ENCODE peak calls at places on chromosomes 6 and 20, in ten cellular contexts. U, S, K, C, V, A, O, T, G and X are unnamed samples.

GRCh38 chr20:36339646-36340592 is 33.8 kb downstream of the DLGAP4 start:
- DNase-seq in U (no peak), K (no peak), O (no peak), S (no peak), C (no peak), A (no peak), T (peak; percentile 57), V (no peak), G (no peak), X (no peak)

GRCh38 chr6:39204646-39205244 is 24.5 kb downstream of the KCNK5 start:
- DNase-seq in O (no peak), U (no peak), A (peak; percentile 57), S (no peak), G (no peak), C (no peak), K (no peak), T (peak; percentile 85), V (no peak), X (no peak)

GRCh38 chr6:154169193-154169847 is 130.3 kb downstream of the OPRM1 start:
- DNase-seq in S (no peak), U (no peak), A (no peak), C (no peak), K (no peak), G (peak; percentile 5), T (no peak), V (no peak), O (peak; percentile 29), X (no peak)

GRCh38 chr20:43821795-43822194 is 92.9 kb upstream of the TOX2 start:
- DNase-seq in U (no peak), A (no peak), O (peak; percentile 25), C (no peak), G (no peak), T (no peak), S (no peak), V (no peak), K (no peak), X (no peak)

GRCh38 chr6:1264619-1265445 is 47.1 kb upstream of the FOXQ1 start:
- DNase-seq in O (no peak), T (no peak), A (no peak), C (no peak), S (no peak), G (no peak), V (no peak), K (no peak), U (no peak), X (no peak)

GRCh38 chr6:132698608-132699007 is 15.2 kb downstream of the VNN1 start:
- DNase-seq in U (no peak), O (no peak), V (peak; percentile 21), G (no peak), C (no peak), T (no peak), K (no peak), A (no peak), S (no peak), X (no peak)

GRCh38 chr6:25130518-25130917 is 148.7 kb upstream of the CARMIL1 start:
- DNase-seq in U (no peak), V (no peak), T (no peak), S (no peak), K (no peak), G (no peak), C (peak; percentile 36), O (no peak), A (no peak), X (no peak)

GRCh38 chr6:98769546-98769945 is 64.8 kb upstream of the POU3F2 start:
- DNase-seq in O (peak; percentile 20), K (no peak), U (peak; percentile 27), V (peak; percentile 67), G (peak; percentile 40), S (peak; percentile 40), A (peak; percentile 76), C (no peak), T (peak; percentile 46), X (no peak)

GRCh38 chr6:36546958-36547645 is at the start of gene STK38:
- DNase-seq in S (peak; percentile 65), U (peak; percentile 94), V (peak; percentile 87), A (peak; percentile 94), O (peak; percentile 81), T (peak; percentile 94), C (peak; percentile 86), K (peak; percentile 71), G (peak; percentile 65), X (peak; percentile 73)

GRCh38 chr6:149336529-149336928 is 19.0 kb downstream of the TAB2 start:
- DNase-seq in S (no peak), O (peak; percentile 70), C (no peak), K (no peak), V (no peak), G (no peak), U (no peak), T (no peak), A (no peak), X (peak; percentile 18)

GRCh38 chr20:57395111-57395959 is 4.1 kb downstream of the RBM38 start:
- DNase-seq in U (no peak), S (no peak), K (no peak), V (peak; percentile 11), A (peak; percentile 40), T (peak; percentile 66), G (peak; percentile 80), C (peak; percentile 50), O (peak; percentile 74), X (no peak)

GRCh38 chr20:52953020-52953419 is 19.1 kb upstream of the TSHZ2 start:
- DNase-seq in G (peak; percentile 60), O (peak; percentile 50), A (no peak), T (no peak), K (no peak), U (no peak), V (no peak), C (peak; percentile 63), S (no peak), X (no peak)

GRCh38 chr6:51788121-51788520 is 299.3 kb downstream of the PKHD1 start:
- DNase-seq in T (no peak), V (no peak), C (no peak), U (no peak), S (no peak), K (no peak), G (no peak), A (no peak), O (no peak), X (no peak)
- H3K4me2 ChIP-seq in T (no peak overlapping the region), V (no peak overlapping the region), C (no peak overlapping the region), U (no peak overlapping the region), S (no peak overlapping the region), K (no peak overlapping the region), G (no peak overlapping the region), A (no peak overlapping the region), O (no peak overlapping the region), X (no peak overlapping the region)

GRCh38 chr20:13101276-13101675 is 92.5 kb downstream of the SPTLC3 start:
- DNase-seq in C (no peak), G (peak; percentile 31), V (no peak), A (no peak), U (no peak), K (no peak), O (no peak), S (no peak), T (no peak), X (no peak)

GRCh38 chr20:13101701-13102100 is 92.9 kb downstream of the SPTLC3 start:
- DNase-seq in G (peak; percentile 45), C (peak; percentile 47), V (no peak), U (no peak), K (no peak), A (no peak), S (no peak), O (no peak), T (no peak), X (no peak)

GRCh38 chr20:13102237-13102636 is 93.5 kb downstream of the SPTLC3 start:
- DNase-seq in K (no peak), U (no peak), A (no peak), O (no peak), T (no peak), V (no peak), S (no peak), C (no peak), G (peak; percentile 44), X (no peak)

GRCh38 chr20:13099676-13100075 is 90.9 kb downstream of the SPTLC3 start:
- DNase-seq in C (no peak), O (peak; percentile 87), U (no peak), A (no peak), V (no peak), G (no peak), S (no peak), T (no peak), K (no peak), X (peak; percentile 75)

DNA sequence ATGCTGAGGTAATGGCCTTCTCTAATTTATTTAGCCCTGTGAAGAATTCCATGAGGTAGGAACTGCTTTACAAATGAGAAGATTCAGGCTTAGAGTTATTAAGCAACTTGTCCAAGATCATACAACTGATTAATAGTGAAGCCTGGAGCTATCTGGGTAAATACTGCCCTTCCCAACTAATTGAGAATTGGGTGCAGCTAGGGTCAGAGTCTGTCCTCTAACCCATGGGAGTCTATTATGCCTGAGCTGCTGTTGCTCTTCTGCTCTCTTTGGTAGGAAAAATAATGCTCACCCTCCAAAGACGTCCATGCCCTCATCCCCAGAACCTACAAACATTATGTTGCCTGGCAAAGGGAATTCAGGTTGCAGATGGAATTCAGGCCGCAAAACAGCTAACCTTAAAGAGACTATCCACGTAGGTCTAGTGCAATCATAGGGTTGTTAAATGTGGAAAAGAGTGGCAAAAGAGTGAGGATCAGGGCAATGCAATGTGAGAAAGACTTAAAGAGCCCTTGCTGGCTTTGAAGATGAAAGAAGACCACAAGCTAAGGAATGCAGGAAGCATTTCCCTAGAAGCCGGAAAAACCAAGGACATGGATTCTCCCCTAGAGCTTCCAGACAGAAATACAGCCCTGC is 90.1 kb downstream of the SPTLC3 start:
- DNase-seq in V (no peak), S (no peak), T (no peak), U (no peak), A (no peak), O (no peak), G (no peak), C (no peak), K (no peak), X (no peak)
- H3K4me2 ChIP-seq in V (no peak overlapping the region), S (no peak overlapping the region), T (no peak overlapping the region), U (no peak overlapping the region), A (no peak overlapping the region), O (peak overlapping the region; percentile 22), G (no peak overlapping the region), C (no peak overlapping the region), K (no peak overlapping the region), X (no peak overlapping the region)

GRCh38 chr20:32789896-32790750 is 27.9 kb downstream of the DNMT3B start:
- DNase-seq in C (peak; percentile 77), S (no peak), A (peak; percentile 79), V (peak; percentile 60), G (peak; percentile 32), T (peak; percentile 86), K (peak; percentile 13), U (peak; percentile 75), O (peak; percentile 50), X (peak; percentile 67)
- H3K4me2 ChIP-seq in C (no peak overlapping the region), S (no peak overlapping the region), A (no peak overlapping the region), V (no peak overlapping the region), G (no peak overlapping the region), T (no peak overlapping the region), K (no peak overlapping the region), U (no peak overlapping the region), O (no peak overlapping the region), X (no peak overlapping the region)

DNA sequence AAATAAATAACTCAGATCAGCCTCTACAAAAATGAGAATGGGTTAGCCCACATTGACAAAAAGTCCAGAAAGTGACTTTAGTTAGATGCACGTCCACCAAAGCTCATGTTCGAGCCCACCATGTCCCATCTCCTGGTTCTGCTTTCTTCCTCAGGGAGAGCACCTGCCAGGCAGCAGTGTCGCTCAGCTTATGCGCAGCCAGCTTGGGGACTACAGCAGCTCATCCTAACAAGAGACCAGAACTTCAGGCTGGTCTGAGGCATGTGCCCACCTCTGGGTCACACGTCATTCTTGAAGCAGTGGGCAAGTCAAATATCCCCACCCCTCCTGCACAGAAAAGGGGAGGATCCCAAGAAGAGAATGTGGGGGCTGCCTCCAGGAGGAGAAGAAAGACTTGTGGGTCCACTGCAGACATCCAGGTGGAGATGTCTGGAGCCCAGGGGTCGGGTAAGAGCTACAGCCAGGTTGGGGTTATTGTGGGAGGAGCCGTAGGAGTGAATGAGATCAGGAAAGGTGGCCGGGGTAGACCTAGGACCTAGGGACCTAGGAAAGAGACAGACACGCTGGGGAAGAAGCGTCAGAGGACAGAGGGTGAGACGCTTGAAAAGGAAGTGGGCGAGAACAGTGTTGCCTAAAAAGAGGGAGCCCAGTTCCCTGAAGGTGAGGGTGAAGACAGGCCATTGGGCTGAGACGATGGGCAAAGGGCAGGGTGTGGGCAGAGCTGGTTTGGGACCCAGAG is 52.5 kb downstream of the SSR1 start:
- DNase-seq in U (no peak), A (peak; percentile 18), V (no peak), K (no peak), G (no peak), S (no peak), O (no peak), T (no peak), C (no peak), X (no peak)
- H3K4me2 ChIP-seq in U (peak overlapping the region; percentile 48), A (peak overlapping the region; percentile 59), V (peak overlapping the region; percentile 82), K (peak overlapping the region; percentile 82), G (peak overlapping the region; percentile 90), S (peak overlapping the region; percentile 97), O (peak overlapping the region; percentile 89), T (peak overlapping the region; percentile 87), C (peak overlapping the region; percentile 83), X (peak overlapping the region; percentile 85)